ENCODE peak calls at places on chromosomes 2 and 18, in nine cellular contexts. One of them, this sample, is unnamed.

GRCh38 chr2:172096661-172097547 is 5.8 kb downstream of the DLX2 start:
- DNase-seq in upper lobe of right lung: no peak
- DNase-seq in A673: peak; percentile 89
- DNase-seq in heart left ventricle: no peak
- DNase-seq in uterus: no peak
- DNase-seq in kidney epithelial cell: no peak
- DNase-seq in GM12878: no peak
- DNase-seq in pancreas: no peak
- DNase-seq in GM06990: no peak
- DNase-seq in this sample: no peak

GRCh38 chr2:11936761-11937160 is 190.3 kb downstream of the LPIN1 start:
- DNase-seq in GM12878: no peak
- DNase-seq in upper lobe of right lung: no peak
- DNase-seq in GM06990: no peak
- DNase-seq in heart left ventricle: no peak
- DNase-seq in pancreas: no peak
- DNase-seq in A673: no peak
- DNase-seq in uterus: no peak
- DNase-seq in kidney epithelial cell: no peak
- DNase-seq in this sample: no peak

GRCh38 chr2:78290581-78291214 is 734.8 kb upstream of the REG3G start:
- DNase-seq in A673: no peak
- DNase-seq in heart left ventricle: no peak
- DNase-seq in uterus: no peak
- DNase-seq in GM06990: no peak
- DNase-seq in upper lobe of right lung: no peak
- DNase-seq in pancreas: no peak
- DNase-seq in kidney epithelial cell: no peak
- DNase-seq in GM12878: no peak
- DNase-seq in this sample: no peak

GRCh38 chr18:43563780-43564179 is 286.5 kb upstream of the SYT4 start:
- DNase-seq in GM12878: no peak
- DNase-seq in upper lobe of right lung: no peak
- DNase-seq in heart left ventricle: no peak
- DNase-seq in A673: peak; percentile 67
- DNase-seq in pancreas: peak; percentile 38
- DNase-seq in uterus: no peak
- DNase-seq in kidney epithelial cell: no peak
- DNase-seq in GM06990: no peak
- DNase-seq in this sample: peak; percentile 16

GRCh38 chr2:163347982-163348842 is 387.6 kb downstream of the FIGN start:
- DNase-seq in upper lobe of right lung: peak; percentile 80
- DNase-seq in A673: peak; percentile 34
- DNase-seq in pancreas: peak; percentile 52
- DNase-seq in kidney epithelial cell: peak; percentile 74
- DNase-seq in uterus: peak; percentile 74
- DNase-seq in GM06990: peak; percentile 29
- DNase-seq in GM12878: no peak
- DNase-seq in heart left ventricle: peak; percentile 67
- DNase-seq in this sample: peak; percentile 62

GRCh38 chr18:58216071-58216471 is 172.0 kb downstream of the NEDD4L start:
- DNase-seq in heart left ventricle: no peak
- DNase-seq in GM12878: no peak
- DNase-seq in pancreas: no peak
- DNase-seq in GM06990: no peak
- DNase-seq in uterus: peak; percentile 36
- DNase-seq in upper lobe of right lung: no peak
- DNase-seq in A673: no peak
- DNase-seq in kidney epithelial cell: no peak
- DNase-seq in this sample: no peak

GRCh38 chr2:66573866-66574265 is 138.9 kb downstream of the MEIS1 start:
- DNase-seq in kidney epithelial cell: no peak
- DNase-seq in heart left ventricle: no peak
- DNase-seq in GM06990: no peak
- DNase-seq in A673: peak; percentile 57
- DNase-seq in uterus: no peak
- DNase-seq in upper lobe of right lung: no peak
- DNase-seq in pancreas: peak; percentile 29
- DNase-seq in GM12878: no peak
- DNase-seq in this sample: no peak

GRCh38 chr2:120953066-120953760 is 217.5 kb downstream of the GLI2 start:
- DNase-seq in uterus: no peak
- DNase-seq in GM12878: no peak
- DNase-seq in A673: no peak
- DNase-seq in GM06990: no peak
- DNase-seq in kidney epithelial cell: no peak
- DNase-seq in upper lobe of right lung: no peak
- DNase-seq in heart left ventricle: no peak
- DNase-seq in pancreas: no peak
- DNase-seq in this sample: no peak

GRCh38 chr2:193219413-193219812 is 1024.7 kb upstream of the TMEFF2 start:
- DNase-seq in uterus: no peak
- DNase-seq in heart left ventricle: no peak
- DNase-seq in A673: no peak
- DNase-seq in upper lobe of right lung: no peak
- DNase-seq in GM06990: no peak
- DNase-seq in pancreas: no peak
- DNase-seq in GM12878: no peak
- DNase-seq in kidney epithelial cell: no peak
- DNase-seq in this sample: no peak

GRCh38 chr2:174939046-174939445 is 66.1 kb downstream of the CHN1 start:
- DNase-seq in upper lobe of right lung: no peak
- DNase-seq in pancreas: no peak
- DNase-seq in uterus: no peak
- DNase-seq in A673: no peak
- DNase-seq in kidney epithelial cell: peak; percentile 51
- DNase-seq in heart left ventricle: no peak
- DNase-seq in GM12878: no peak
- DNase-seq in GM06990: no peak
- DNase-seq in this sample: no peak

GRCh38 chr18:6885992-6886823 is 156.7 kb downstream of the ARHGAP28 start:
- DNase-seq in pancreas: peak; percentile 54
- DNase-seq in GM12878: no peak
- DNase-seq in kidney epithelial cell: no peak
- DNase-seq in A673: peak; percentile 55
- DNase-seq in uterus: peak; percentile 37
- DNase-seq in heart left ventricle: peak; percentile 44
- DNase-seq in GM06990: no peak
- DNase-seq in upper lobe of right lung: no peak
- DNase-seq in this sample: peak; percentile 6

GRCh38 chr18:26089247-26090129 is 925 bp downstream of the SS18 start:
- DNase-seq in GM06990: peak; percentile 21
- DNase-seq in upper lobe of right lung: no peak
- DNase-seq in heart left ventricle: no peak
- DNase-seq in pancreas: peak; percentile 9
- DNase-seq in A673: peak; percentile 27
- DNase-seq in GM12878: no peak
- DNase-seq in uterus: no peak
- DNase-seq in kidney epithelial cell: no peak
- DNase-seq in this sample: no peak

GRCh38 chr18:49201464-49201863 is 250.7 kb upstream of the SMAD7 start:
- DNase-seq in upper lobe of right lung: no peak
- DNase-seq in kidney epithelial cell: no peak
- DNase-seq in GM06990: no peak
- DNase-seq in GM12878: no peak
- DNase-seq in uterus: no peak
- DNase-seq in pancreas: no peak
- DNase-seq in heart left ventricle: no peak
- DNase-seq in A673: no peak
- DNase-seq in this sample: no peak

GRCh38 chr2:189204322-189204941 is 24.9 kb upstream of the COL5A2 start:
- DNase-seq in uterus: no peak
- DNase-seq in A673: peak; percentile 31
- DNase-seq in heart left ventricle: no peak
- DNase-seq in upper lobe of right lung: no peak
- DNase-seq in pancreas: no peak
- DNase-seq in GM06990: no peak
- DNase-seq in kidney epithelial cell: no peak
- DNase-seq in GM12878: no peak
- DNase-seq in this sample: no peak

GRCh38 chr2:189199797-189200196 is 20.2 kb upstream of the COL5A2 start:
- DNase-seq in uterus: no peak
- DNase-seq in GM12878: no peak
- DNase-seq in GM06990: no peak
- DNase-seq in A673: no peak
- DNase-seq in heart left ventricle: no peak
- DNase-seq in kidney epithelial cell: no peak
- DNase-seq in upper lobe of right lung: no peak
- DNase-seq in pancreas: no peak
- DNase-seq in this sample: no peak

GRCh38 chr2:189208254-189208653 is 28.7 kb upstream of the COL5A2 start:
- DNase-seq in A673: no peak
- DNase-seq in kidney epithelial cell: no peak
- DNase-seq in uterus: no peak
- DNase-seq in pancreas: no peak
- DNase-seq in GM06990: no peak
- DNase-seq in upper lobe of right lung: no peak
- DNase-seq in GM12878: no peak
- DNase-seq in heart left ventricle: no peak
- DNase-seq in this sample: no peak

DNA sequence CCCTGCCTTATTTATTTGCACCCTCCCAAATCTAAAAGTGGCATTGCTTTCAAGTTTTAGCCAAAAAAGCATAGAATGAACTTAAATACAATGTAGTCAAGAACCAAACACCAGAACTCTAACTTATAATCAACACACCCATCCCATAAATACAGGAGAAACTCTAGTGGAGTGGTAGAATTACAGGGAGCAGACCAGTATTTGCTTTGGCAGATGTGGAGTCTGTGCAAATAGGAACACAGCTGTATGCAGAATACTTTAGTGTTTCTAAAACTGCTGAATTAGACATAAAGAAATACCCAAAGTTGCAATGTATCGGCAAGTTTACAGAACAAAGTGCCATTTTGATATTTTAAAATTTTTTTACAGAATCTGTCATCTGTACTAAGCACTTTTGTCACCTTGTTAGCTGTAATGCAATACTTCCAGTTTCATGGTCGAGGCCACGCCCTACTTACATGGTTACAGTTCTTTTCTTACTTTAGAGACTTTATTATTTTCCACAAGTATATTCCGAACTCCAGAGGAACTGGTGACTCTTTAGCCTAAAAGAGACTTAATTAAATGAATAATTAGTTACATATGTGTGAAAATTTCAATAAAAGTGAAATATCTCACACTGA is 23.7 kb upstream of the COL5A2 start:
- DNase-seq in uterus: no peak
- DNase-seq in GM12878: no peak
- DNase-seq in A673: no peak
- DNase-seq in heart left ventricle: no peak
- DNase-seq in GM06990: no peak
- DNase-seq in kidney epithelial cell: no peak
- DNase-seq in pancreas: no peak
- DNase-seq in upper lobe of right lung: no peak
- DNase-seq in this sample: no peak
- H3K4me3 ChIP-seq in uterus: no peak overlapping the region
- H3K4me3 ChIP-seq in GM12878: no peak overlapping the region
- H3K4me3 ChIP-seq in A673: no peak overlapping the region
- H3K4me3 ChIP-seq in heart left ventricle: no peak overlapping the region
- H3K4me3 ChIP-seq in GM06990: no peak overlapping the region
- H3K4me3 ChIP-seq in kidney epithelial cell: no peak overlapping the region
- H3K4me3 ChIP-seq in pancreas: no peak overlapping the region
- H3K4me3 ChIP-seq in upper lobe of right lung: no peak overlapping the region
- H3K4me3 ChIP-seq in this sample: no peak overlapping the region

DNA sequence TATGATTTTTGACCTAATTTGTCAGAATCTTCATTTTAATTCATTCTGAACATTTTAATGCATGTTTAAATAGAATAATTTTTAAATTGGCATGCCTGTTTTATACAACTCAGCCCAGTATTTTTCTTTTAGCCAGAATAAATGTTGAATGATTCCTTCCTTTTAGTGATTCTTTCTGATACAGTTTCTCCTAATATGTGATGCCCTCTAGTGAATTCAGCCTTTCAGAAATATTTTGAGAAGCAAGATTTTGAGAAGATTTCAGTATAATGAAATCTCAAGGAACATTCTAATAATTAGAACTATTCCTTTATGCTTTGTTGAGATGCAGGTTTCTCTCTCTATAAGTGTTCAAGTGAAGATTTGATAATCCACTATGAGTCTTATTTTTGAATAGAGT is 28.5 kb downstream of the LCLAT1 start:
- DNase-seq in upper lobe of right lung: no peak
- DNase-seq in A673: no peak
- DNase-seq in GM06990: no peak
- DNase-seq in kidney epithelial cell: no peak
- DNase-seq in uterus: no peak
- DNase-seq in pancreas: no peak
- DNase-seq in GM12878: no peak
- DNase-seq in heart left ventricle: no peak
- DNase-seq in this sample: no peak
- TF ChIP-seq CTCF in upper lobe of right lung: peak; percentile 29
- TF ChIP-seq CTCF in A673: no peak
- TF ChIP-seq CTCF in GM06990: no peak
- TF ChIP-seq CTCF in kidney epithelial cell: no peak
- TF ChIP-seq CTCF in uterus: peak; percentile 17
- TF ChIP-seq CTCF in pancreas: no peak
- TF ChIP-seq CTCF in GM12878: no peak
- TF ChIP-seq CTCF in heart left ventricle: peak; percentile 27
- TF ChIP-seq CTCF in this sample: no peak

DNA sequence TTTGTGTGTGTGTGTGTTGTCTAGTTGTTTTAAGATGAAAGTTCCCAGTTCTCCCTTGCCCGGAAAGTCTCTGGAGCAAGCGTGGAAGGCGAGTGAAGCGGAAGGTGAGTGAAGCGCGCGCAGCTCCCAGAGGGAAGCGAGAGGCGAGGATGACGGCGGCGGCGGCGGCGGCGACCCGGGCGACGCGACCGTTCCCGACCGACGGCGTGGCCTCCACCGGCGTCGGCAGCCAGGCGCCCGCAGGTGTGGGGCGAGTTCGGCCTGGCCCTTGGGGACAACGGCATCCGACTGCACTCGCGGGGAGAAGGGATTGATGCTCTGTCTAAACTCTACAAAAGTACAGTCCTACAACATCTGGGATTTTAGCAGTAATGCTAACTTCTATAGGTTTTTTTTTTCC is 321.8 kb downstream of the CELF4 start:
- DNase-seq in GM12878: no peak
- DNase-seq in pancreas: no peak
- DNase-seq in GM06990: no peak
- DNase-seq in kidney epithelial cell: no peak
- DNase-seq in A673: no peak
- DNase-seq in upper lobe of right lung: no peak
- DNase-seq in uterus: no peak
- DNase-seq in heart left ventricle: no peak
- DNase-seq in this sample: no peak
- H3K4me3 ChIP-seq in GM12878: no peak overlapping the region
- H3K4me3 ChIP-seq in pancreas: no peak overlapping the region
- H3K4me3 ChIP-seq in GM06990: no peak overlapping the region
- H3K4me3 ChIP-seq in kidney epithelial cell: no peak overlapping the region
- H3K4me3 ChIP-seq in A673: no peak overlapping the region
- H3K4me3 ChIP-seq in upper lobe of right lung: no peak overlapping the region
- H3K4me3 ChIP-seq in uterus: no peak overlapping the region
- H3K4me3 ChIP-seq in heart left ventricle: peak overlapping the region; percentile 11
- H3K4me3 ChIP-seq in this sample: no peak overlapping the region

DNA sequence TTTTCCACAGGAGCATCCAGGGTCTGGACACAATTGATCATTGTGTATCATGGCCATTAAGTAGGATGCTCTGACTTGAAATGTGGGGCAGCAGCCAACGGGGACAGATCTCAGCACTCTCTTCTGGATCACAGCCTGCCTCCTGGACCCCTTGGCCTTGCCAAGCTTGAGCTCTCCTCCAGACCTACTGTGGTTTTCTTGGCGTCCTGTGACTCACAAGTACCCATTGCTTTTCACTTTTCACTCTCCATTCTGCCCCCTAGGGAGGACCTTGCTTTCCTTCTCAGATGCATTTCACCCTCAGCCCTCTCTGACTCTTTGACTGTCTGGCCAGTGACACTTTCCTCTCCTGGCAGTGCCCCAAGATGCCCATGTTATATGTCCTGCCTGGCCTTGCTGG is 203.2 kb downstream of the INSIG2 start:
- DNase-seq in heart left ventricle: no peak
- DNase-seq in kidney epithelial cell: no peak
- DNase-seq in A673: no peak
- DNase-seq in GM06990: no peak
- DNase-seq in uterus: no peak
- DNase-seq in upper lobe of right lung: no peak
- DNase-seq in pancreas: no peak
- DNase-seq in GM12878: no peak
- DNase-seq in this sample: no peak
- TF ChIP-seq CTCF in heart left ventricle: no peak
- TF ChIP-seq CTCF in kidney epithelial cell: no peak
- TF ChIP-seq CTCF in A673: no peak
- TF ChIP-seq CTCF in GM06990: no peak
- TF ChIP-seq CTCF in uterus: no peak
- TF ChIP-seq CTCF in upper lobe of right lung: no peak
- TF ChIP-seq CTCF in pancreas: no peak
- TF ChIP-seq CTCF in GM12878: no peak
- TF ChIP-seq CTCF in this sample: no peak